ENCODE peak calls at places on chromosomes 1 and 21, in eight cellular contexts. P, N, S, V, D, R, M and U are unnamed samples.

GRCh38 chr1:109391626-109392025 is 6.1 kb downstream of the SORT1 start:
- DNase-seq in P (no peak), N (no peak), S (no peak), V (no peak), D (no peak), R (no peak), M (no peak), U (no peak)

GRCh38 chr1:26529655-26530539 is at the start of gene RPS6KA1:
- DNase-seq in P (peak; percentile 9), N (peak; percentile 53), S (peak; percentile 21), V (peak; percentile 60), D (peak; percentile 29), R (no peak), M (peak; percentile 66), U (no peak)

GRCh38 chr1:65372557-65372956 is 47.9 kb upstream of the LEPR start:
- DNase-seq in P (peak; percentile 19), N (no peak), S (no peak), V (no peak), D (no peak), R (no peak), M (no peak), U (no peak)

GRCh38 chr1:186424539-186424938 is 36.4 kb downstream of the PDC start:
- DNase-seq in P (no peak), N (no peak), S (no peak), V (no peak), D (no peak), R (no peak), M (no peak), U (no peak)

GRCh38 chr21:32307706-32308105 is 9.1 kb downstream of the MRAP start:
- DNase-seq in P (peak; percentile 17), N (no peak), S (no peak), V (no peak), D (no peak), R (peak; percentile 31), M (no peak), U (no peak)

GRCh38 chr1:201091256-201091655 is 21.0 kb downstream of the CACNA1S start:
- DNase-seq in P (no peak), N (no peak), S (no peak), V (no peak), D (no peak), R (no peak), M (no peak), U (no peak)

GRCh38 chr1:8472668-8473067 is 154.8 kb downstream of the SLC45A1 start:
- DNase-seq in P (no peak), N (no peak), S (no peak), V (no peak), D (no peak), R (no peak), M (no peak), U (peak; percentile 10)

GRCh38 chr1:43007377-43008105 is 48.9 kb upstream of the SLC2A1 start:
- DNase-seq in P (no peak), N (no peak), S (no peak), V (peak; percentile 64), D (no peak), R (no peak), M (no peak), U (no peak)

GRCh38 chr1:24300971-24301370 is 18.2 kb upstream of the GRHL3 start:
- DNase-seq in P (no peak), N (no peak), S (peak; percentile 14), V (peak; percentile 83), D (no peak), R (no peak), M (peak; percentile 46), U (no peak)

GRCh38 chr1:205528887-205529825 is 24.7 kb downstream of the CDK18 start:
- DNase-seq in P (peak; percentile 55), N (peak; percentile 66), S (no peak), V (peak; percentile 63), D (peak; percentile 81), R (peak; percentile 30), M (peak; percentile 80), U (peak; percentile 79)

GRCh38 chr1:47183308-47184089 is 6.3 kb downstream of the PDZK1IP1 start:
- DNase-seq in P (no peak), N (no peak), S (no peak), V (no peak), D (no peak), R (no peak), M (no peak), U (no peak)

GRCh38 chr1:16293568-16293967 is 56.6 kb upstream of the CPLANE2 start:
- DNase-seq in P (no peak), N (no peak), S (no peak), V (no peak), D (no peak), R (no peak), M (no peak), U (no peak)

GRCh38 chr1:53186533-53186932 is 10.1 kb upstream of the CPT2 start:
- DNase-seq in P (no peak), N (no peak), S (no peak), V (no peak), D (no peak), R (no peak), M (no peak), U (no peak)

GRCh38 chr21:16407403-16408279 is 677.9 kb downstream of the USP25 start:
- DNase-seq in P (peak; percentile 23), N (no peak), S (no peak), V (no peak), D (no peak), R (no peak), M (no peak), U (no peak)

GRCh38 chr1:72018562-72018961 is 263.8 kb downstream of the NEGR1 start:
- DNase-seq in P (no peak), N (no peak), S (no peak), V (no peak), D (no peak), R (no peak), M (no peak), U (no peak)

GRCh38 chr1:83860506-83861221 is 138.3 kb downstream of the TTLL7 start:
- DNase-seq in P (peak; percentile 27), N (peak; percentile 43), S (peak; percentile 66), V (peak; percentile 72), D (peak; percentile 58), R (peak; percentile 16), M (peak; percentile 85), U (peak; percentile 37)

GRCh38 chr1:170562644-170563338 is 30.8 kb downstream of the GORAB start:
- DNase-seq in P (peak; percentile 91), N (no peak), S (no peak), V (peak; percentile 90), D (no peak), R (peak; percentile 88), M (peak; percentile 48), U (no peak)

GRCh38 chr1:235783148-235783776 is 83.4 kb downstream of the LYST start:
- DNase-seq in P (peak; percentile 71), N (no peak), S (no peak), V (peak; percentile 44), D (no peak), R (peak; percentile 40), M (no peak), U (no peak)

GRCh38 chr1:56094168-56094567 is 485.2 kb downstream of the PLPP3 start:
- DNase-seq in P (no peak), N (no peak), S (no peak), V (no peak), D (no peak), R (peak; percentile 30), M (no peak), U (no peak)

GRCh38 chr1:153309441-153309840 is 3.3 kb downstream of the PGLYRP3 start:
- DNase-seq in P (no peak), N (no peak), S (no peak), V (no peak), D (no peak), R (no peak), M (no peak), U (no peak)

GRCh38 chr1:5494518-5494917 is 497.7 kb downstream of the NPHP4 start:
- DNase-seq in P (no peak), N (no peak), S (no peak), V (no peak), D (no peak), R (no peak), M (no peak), U (no peak)

GRCh38 chr1:26692211-26692792 is 3.5 kb upstream of the ARID1A start:
- DNase-seq in P (peak; percentile 97), N (peak; percentile 65), S (peak; percentile 82), V (peak; percentile 95), D (peak; percentile 52), R (peak; percentile 92), M (peak; percentile 88), U (peak; percentile 61)

GRCh38 chr1:166174108-166174507 is 7.3 kb upstream of the FAM78B start:
- DNase-seq in P (no peak), N (no peak), S (no peak), V (peak; percentile 26), D (no peak), R (no peak), M (no peak), U (no peak)

GRCh38 chr21:39911792-39912191 is 44.6 kb downstream of the PCP4 start:
- DNase-seq in P (no peak), N (no peak), S (peak; percentile 50), V (no peak), D (no peak), R (no peak), M (no peak), U (no peak)

GRCh38 chr1:37666241-37666867 is 26.0 kb upstream of the CDCA8 start:
- DNase-seq in P (no peak), N (no peak), S (no peak), V (no peak), D (no peak), R (no peak), M (no peak), U (no peak)

GRCh38 chr21:45030637-45031218 is 43.7 kb upstream of the ADARB1 start:
- DNase-seq in P (no peak), N (no peak), S (no peak), V (no peak), D (no peak), R (no peak), M (no peak), U (no peak)

GRCh38 chr21:26769613-26770188 is 75.5 kb downstream of the ADAMTS1 start:
- DNase-seq in P (peak; percentile 61), N (no peak), S (no peak), V (peak; percentile 58), D (no peak), R (peak; percentile 61), M (no peak), U (no peak)

GRCh38 chr21:35593000-35593502 is 467.3 kb downstream of the SETD4 start:
- DNase-seq in P (peak; percentile 77), N (no peak), S (no peak), V (peak; percentile 47), D (no peak), R (peak; percentile 12), M (no peak), U (no peak)

GRCh38 chr1:44318097-44319088 is 36.7 kb downstream of the ERI3 start:
- DNase-seq in P (peak; percentile 32), N (no peak), S (peak; percentile 84), V (peak; percentile 46), D (peak; percentile 12), R (no peak), M (peak; percentile 40), U (peak; percentile 13)

GRCh38 chr1:154306151-154306550 is 14.7 kb upstream of the AQP10 start:
- DNase-seq in P (peak; percentile 26), N (no peak), S (no peak), V (no peak), D (no peak), R (no peak), M (no peak), U (no peak)

GRCh38 chr1:9229549-9229948 is 5.0 kb upstream of the H6PD start:
- DNase-seq in P (no peak), N (no peak), S (no peak), V (no peak), D (no peak), R (no peak), M (no peak), U (no peak)

GRCh38 chr21:34192646-34193285 is 119.4 kb downstream of the MRPS6 start:
- DNase-seq in P (no peak), N (no peak), S (no peak), V (no peak), D (no peak), R (no peak), M (no peak), U (no peak)